ENCODE peak calls at places on chromosomes 16 and 17, in nine cellular contexts. F is GDM1; W is occipital lobe; Z is AG20443; I is DMS153; Y is GM03348; A is NCI-H774; U is nucleus accumbens; S is stimulated activated CD8-positive, alpha-beta memory T cell treated with anti-CD3 and anti-CD28 coated beads, Interleukin-4, amount 100 ng/mL, for 48 hours. R is an unnamed sample.

GRCh38 chr17:75778861-75779249 is 5.8 kb upstream of the UNK start:
- DNase-seq in F (peak), W (no peak), Z (no peak), I (no peak), Y (no peak), A (peak), U (no peak), S (peak), R (no peak)

GRCh38 chr17:75288784-75289121 is 480 bp downstream of the SLC25A19 start:
- DNase-seq in F (no peak), W (peak), Z (peak), I (peak), Y (peak), A (peak), U (no peak), S (peak), R (no peak)

GRCh38 chr17:35243459-35244204 is 760 bp downstream of the SLFN5 start:
- DNase-seq in F (peak), W (no peak), Z (peak), I (peak), Y (peak), A (no peak), U (no peak), S (peak), R (peak)

GRCh38 chr17:36943250-36944220 is 5.2 kb upstream of the AATF start:
- DNase-seq in F (no peak), W (no peak), Z (peak), I (no peak), Y (no peak), A (peak), U (no peak), S (peak), R (no peak)

GRCh38 chr16:68756250-68757051 is 19.4 kb downstream of the CDH1 start:
- DNase-seq in F (no peak), W (no peak), Z (no peak), I (peak), Y (no peak), A (peak), U (no peak), S (peak), R (no peak)

GRCh38 chr16:56617212-56618085 is 8.1 kb upstream of the MT1E start:
- DNase-seq in F (no peak), W (no peak), Z (peak), I (peak), Y (peak), A (no peak), U (no peak), S (peak), R (no peak)

GRCh38 chr16:734208-734980 is 6.4 kb downstream of the CIAO3 start:
- DNase-seq in F (no peak), W (no peak), Z (no peak), I (no peak), Y (no peak), A (no peak), U (no peak), S (no peak), R (no peak)

GRCh38 chr17:3957735-3958134 is 6.5 kb downstream of the ATP2A3 start:
- DNase-seq in F (no peak), W (no peak), Z (no peak), I (no peak), Y (no peak), A (no peak), U (no peak), S (no peak), R (no peak)

GRCh38 chr16:27346818-27347217 is 33.0 kb downstream of the IL4R start:
- DNase-seq in F (no peak), W (no peak), Z (no peak), I (no peak), Y (no peak), A (no peak), U (no peak), S (no peak), R (no peak)

GRCh38 chr17:72334205-72334604 is 213.4 kb downstream of the SOX9 start:
- DNase-seq in F (no peak), W (no peak), Z (peak), I (no peak), Y (peak), A (no peak), U (no peak), S (no peak), R (no peak)

GRCh38 chr17:57697891-57698708 is 47.0 kb downstream of the CCDC182 start:
- DNase-seq in F (no peak), W (no peak), Z (no peak), I (no peak), Y (no peak), A (no peak), U (no peak), S (peak), R (no peak)

GRCh38 chr17:40319651-40320550 is 10.9 kb downstream of the RARA start:
- DNase-seq in F (no peak), W (no peak), Z (no peak), I (no peak), Y (no peak), A (no peak), U (no peak), S (peak), R (peak)

GRCh38 chr17:53950207-53950857 is 127.6 kb downstream of the KIF2B start:
- DNase-seq in F (no peak), W (no peak), Z (no peak), I (no peak), Y (no peak), A (no peak), U (no peak), S (no peak), R (no peak)

GRCh38 chr16:11835891-11836652 is 15.3 kb downstream of the RSL1D1 start:
- DNase-seq in F (no peak), W (no peak), Z (no peak), I (no peak), Y (no peak), A (no peak), U (no peak), S (no peak), R (no peak)

GRCh38 chr17:28370035-28370743 is at the start of gene VTN:
- DNase-seq in F (no peak), W (no peak), Z (peak), I (peak), Y (no peak), A (no peak), U (no peak), S (no peak), R (no peak)

GRCh38 chr17:27810211-27810901 is 10.0 kb upstream of the NOS2 start:
- DNase-seq in F (peak), W (no peak), Z (no peak), I (no peak), Y (no peak), A (no peak), U (no peak), S (peak), R (no peak)

GRCh38 chr17:10286324-10286723 is 86.5 kb downstream of the MYH13 start:
- DNase-seq in F (no peak), W (no peak), Z (no peak), I (no peak), Y (no peak), A (no peak), U (no peak), S (no peak), R (no peak)

GRCh38 chr16:11497329-11497805 is 89.4 kb downstream of the LITAF start:
- DNase-seq in F (peak), W (peak), Z (peak), I (peak), Y (peak), A (peak), U (peak), S (no peak), R (peak)

GRCh38 chr17:30580916-30581315 is 103.7 kb downstream of the GOSR1 start:
- DNase-seq in F (no peak), W (no peak), Z (no peak), I (no peak), Y (no peak), A (peak), U (no peak), S (no peak), R (no peak)

GRCh38 chr16:56310685-56311084 is 114.7 kb downstream of the AMFR start:
- DNase-seq in F (no peak), W (no peak), Z (no peak), I (peak), Y (no peak), A (no peak), U (no peak), S (no peak), R (no peak)

GRCh38 chr16:84483882-84484565 is 20.4 kb downstream of the MEAK7 start:
- DNase-seq in F (no peak), W (no peak), Z (no peak), I (no peak), Y (no peak), A (no peak), U (no peak), S (no peak), R (no peak)

GRCh38 chr17:49456172-49456965 is 38.7 kb upstream of the NGFR start:
- DNase-seq in F (peak), W (no peak), Z (peak), I (no peak), Y (peak), A (no peak), U (no peak), S (no peak), R (no peak)

GRCh38 chr16:57859331-57859730 is 57.0 kb upstream of the KIFC3 start:
- DNase-seq in F (no peak), W (no peak), Z (no peak), I (no peak), Y (peak), A (no peak), U (no peak), S (no peak), R (no peak)

GRCh38 chr17:11506635-11507034 is 91.6 kb upstream of the DNAH9 start:
- DNase-seq in F (no peak), W (no peak), Z (no peak), I (no peak), Y (no peak), A (no peak), U (no peak), S (no peak), R (no peak)

GRCh38 chr16:27235938-27236245 is 32.6 kb downstream of the KDM8 start:
- DNase-seq in F (no peak), W (no peak), Z (no peak), I (no peak), Y (no peak), A (no peak), U (no peak), S (peak), R (no peak)

GRCh38 chr17:49519781-49520180 is 24.7 kb downstream of the NGFR start:
- DNase-seq in F (no peak), W (no peak), Z (no peak), I (no peak), Y (no peak), A (no peak), U (no peak), S (no peak), R (no peak)

GRCh38 chr17:44212507-44213402 is 6.7 kb downstream of the UBTF start:
- DNase-seq in F (no peak), W (no peak), Z (no peak), I (no peak), Y (no peak), A (no peak), U (no peak), S (no peak), R (no peak)

GRCh38 chr16:71673190-71673956 is 47.4 kb downstream of the MARVELD3 start:
- DNase-seq in F (no peak), W (no peak), Z (no peak), I (no peak), Y (no peak), A (no peak), U (no peak), S (no peak), R (no peak)

GRCh38 chr17:18951941-18952842 is at the start of gene SLC5A10:
- DNase-seq in F (no peak), W (no peak), Z (peak), I (no peak), Y (no peak), A (no peak), U (no peak), S (no peak), R (no peak)

GRCh38 chr16:68972008-68972407 is 128.7 kb downstream of the TANGO6 start:
- DNase-seq in F (no peak), W (no peak), Z (no peak), I (peak), Y (no peak), A (no peak), U (no peak), S (no peak), R (no peak)

GRCh38 chr17:5694507-5694906 is 110.2 kb upstream of the NLRP1 start:
- DNase-seq in F (no peak), W (no peak), Z (no peak), I (peak), Y (no peak), A (no peak), U (no peak), S (no peak), R (no peak)

GRCh38 chr17:45923511-45924268 is 29.3 kb downstream of the MAPT start:
- DNase-seq in F (no peak), W (no peak), Z (peak), I (no peak), Y (peak), A (no peak), U (no peak), S (no peak), R (no peak)

GRCh38 chr16:53504161-53504663 is 1.2 kb upstream of the AKTIP start:
- DNase-seq in F (no peak), W (peak), Z (peak), I (no peak), Y (peak), A (no peak), U (peak), S (peak), R (no peak)

GRCh38 chr16:85235988-85236831 is 123.9 kb upstream of the CIBAR2 start:
- DNase-seq in F (no peak), W (no peak), Z (peak), I (no peak), Y (peak), A (no peak), U (no peak), S (no peak), R (no peak)

GRCh38 chr16:88500255-88500661 is 47.2 kb downstream of the ZFPM1 start:
- DNase-seq in F (no peak), W (no peak), Z (no peak), I (no peak), Y (no peak), A (no peak), U (no peak), S (no peak), R (no peak)

GRCh38 chr16:745739-746138 is 4.9 kb upstream of the CIAO3 start:
- DNase-seq in F (no peak), W (no peak), Z (no peak), I (no peak), Y (no peak), A (no peak), U (no peak), S (no peak), R (no peak)

GRCh38 chr16:16025214-16025968 is 76.0 kb downstream of the ABCC1 start:
- DNase-seq in F (no peak), W (no peak), Z (peak), I (no peak), Y (peak), A (no peak), U (no peak), S (peak), R (no peak)

GRCh38 chr17:47802341-47803022 is 19.1 kb downstream of the OSBPL7 start:
- DNase-seq in F (no peak), W (no peak), Z (peak), I (peak), Y (peak), A (peak), U (no peak), S (peak), R (no peak)

GRCh38 chr17:79887451-79887991 is 48.3 kb upstream of the CBX4 start:
- DNase-seq in F (no peak), W (no peak), Z (no peak), I (no peak), Y (no peak), A (no peak), U (no peak), S (no peak), R (no peak)